ENCODE peak calls at places on chromosomes 3 and 15, in seven cellular contexts. B is fibroblast of lung; H is stimulated activated CD4-positive, alpha-beta T cell treated with anti-CD3 and anti-CD28 coated beads, Interleukin-1b, Interleukin-23, amount 100 ng/mL, for 24 hours; J is LoVo; T is psoas muscle; D is anterior cingulate cortex; V is HTR-8/SVneo. S is an unnamed sample.

GRCh38 chr3:197368330-197368729 is 69.9 kb upstream of the DLG1 start:
- DNase-seq in B (no peak), H (no peak), J (no peak), T (no peak), D (no peak), V (no peak), S (no peak)

GRCh38 chr3:11651900-11652299 is 8.2 kb upstream of the VGLL4 start:
- DNase-seq in B (peak; percentile 77), H (no peak), J (peak; percentile 28), T (no peak), D (no peak), V (peak; percentile 28), S (peak; percentile 37)

GRCh38 chr15:74873756-74874424 is 725 bp upstream of the SCAMP2 start:
- DNase-seq in B (peak; percentile 13), H (no peak), J (peak; percentile 27), T (no peak), D (no peak), V (no peak), S (peak; percentile 30)

GRCh38 chr3:58955308-58955707 is 94.5 kb downstream of the CFAP20DC start:
- DNase-seq in B (no peak), H (no peak), J (no peak), T (no peak), D (no peak), V (no peak), S (no peak)

GRCh38 chr3:1439395-1439794 is 346.6 kb downstream of the CNTN6 start:
- DNase-seq in B (no peak), H (no peak), J (no peak), T (no peak), D (no peak), V (no peak), S (no peak)

GRCh38 chr15:86300371-86301106 is 220.9 kb downstream of the AGBL1 start:
- DNase-seq in B (no peak), H (no peak), J (no peak), T (no peak), D (no peak), V (no peak), S (no peak)

GRCh38 chr15:44719293-44719999 is 8.1 kb downstream of the B2M start:
- DNase-seq in B (peak; percentile 70), H (no peak), J (no peak), T (no peak), D (no peak), V (no peak), S (no peak)

GRCh38 chr15:73822998-73823397 is 50.4 kb upstream of the TBC1D21 start:
- DNase-seq in B (peak; percentile 28), H (no peak), J (peak; percentile 8), T (no peak), D (no peak), V (peak; percentile 21), S (no peak)

GRCh38 chr3:146701246-146701645 is 96.1 kb upstream of the PLSCR5 start:
- DNase-seq in B (no peak), H (no peak), J (no peak), T (no peak), D (no peak), V (no peak), S (no peak)

GRCh38 chr3:196246612-196247308 is 30.4 kb downstream of the SLC51A start:
- DNase-seq in B (peak; percentile 21), H (no peak), J (no peak), T (no peak), D (no peak), V (no peak), S (peak; percentile 32)

GRCh38 chr3:133935843-133936825 is 40.5 kb upstream of the RAB6B start:
- DNase-seq in B (no peak), H (no peak), J (no peak), T (no peak), D (no peak), V (no peak), S (no peak)

GRCh38 chr3:72907851-72908620 is 20.2 kb downstream of the GXYLT2 start:
- DNase-seq in B (peak; percentile 93), H (no peak), J (no peak), T (peak; percentile 68), D (no peak), V (no peak), S (peak; percentile 54)

GRCh38 chr3:23944007-23944760 is 902 bp upstream of the NR1D2 start:
- DNase-seq in B (no peak), H (no peak), J (no peak), T (no peak), D (no peak), V (no peak), S (no peak)

GRCh38 chr3:175456496-175456895 is 597.4 kb downstream of the NAALADL2 start:
- DNase-seq in B (peak; percentile 31), H (no peak), J (no peak), T (no peak), D (no peak), V (no peak), S (no peak)

GRCh38 chr15:90949979-90950675 is 4.6 kb upstream of the RCCD1 start:
- DNase-seq in B (no peak), H (no peak), J (no peak), T (no peak), D (no peak), V (no peak), S (no peak)

GRCh38 chr15:67080118-67080899 is 14.9 kb downstream of the SMAD3 start:
- DNase-seq in B (peak; percentile 87), H (no peak), J (no peak), T (peak; percentile 61), D (no peak), V (no peak), S (peak; percentile 78)

GRCh38 chr15:36501063-36501678 is 78.3 kb upstream of the CDIN1 start:
- DNase-seq in B (peak; percentile 84), H (no peak), J (peak; percentile 71), T (no peak), D (no peak), V (peak; percentile 41), S (peak; percentile 30)

GRCh38 chr3:156187146-156187769 is 66.9 kb downstream of the KCNAB1 start:
- DNase-seq in B (no peak), H (no peak), J (no peak), T (no peak), D (no peak), V (no peak), S (peak; percentile 28)

GRCh38 chr3:81484532-81484931 is 276.9 kb downstream of the GBE1 start:
- DNase-seq in B (no peak), H (no peak), J (no peak), T (no peak), D (no peak), V (no peak), S (no peak)

GRCh38 chr15:42584031-42584765 is 8.8 kb downstream of the STARD9 start:
- DNase-seq in B (no peak), H (no peak), J (no peak), T (no peak), D (no peak), V (no peak), S (no peak)

GRCh38 chr3:29694783-29695182 is 413.9 kb downstream of the RBMS3 start:
- DNase-seq in B (peak; percentile 83), H (no peak), J (peak; percentile 59), T (no peak), D (no peak), V (peak; percentile 64), S (peak; percentile 66)

GRCh38 chr15:52153900-52154895 is 37.0 kb downstream of the GNB5 start:
- DNase-seq in B (no peak), H (no peak), J (no peak), T (no peak), D (no peak), V (no peak), S (no peak)

GRCh38 chr15:64697911-64698369 is 77.4 kb downstream of the RBPMS2 start:
- DNase-seq in B (no peak), H (peak; percentile 29), J (no peak), T (no peak), D (no peak), V (no peak), S (no peak)

GRCh38 chr15:77592768-77593167 is 39.9 kb downstream of the LINGO1 start:
- DNase-seq in B (no peak), H (no peak), J (no peak), T (no peak), D (no peak), V (no peak), S (no peak)

GRCh38 chr3:33023176-33024136 is 72.0 kb downstream of the CCR4 start:
- DNase-seq in B (no peak), H (no peak), J (no peak), T (no peak), D (no peak), V (no peak), S (no peak)

GRCh38 chr15:90620379-90621134 is 90.8 kb downstream of the CRTC3 start:
- DNase-seq in B (peak; percentile 21), H (no peak), J (no peak), T (no peak), D (no peak), V (no peak), S (no peak)

GRCh38 chr15:70347766-70348558 is 250.2 kb upstream of the TLE3 start:
- DNase-seq in B (no peak), H (no peak), J (no peak), T (no peak), D (no peak), V (no peak), S (no peak)